ENCODE peak calls at places on chromosomes 12 and 14, in eight cellular contexts. Y is stomach, P is transverse colon, X is keratinocyte, W is HL-60, I is kidney epithelial cell, O is lung, B is astrocyte of the spinal cord. A is an unnamed sample.

GRCh38 chr14:65877187-65877586 is 464.7 kb downstream of the FUT8 start:
- DNase-seq in W (no peak), B (no peak), Y (no peak), O (no peak), X (no peak), P (no peak), I (no peak), A (no peak)

GRCh38 chr12:51351913-51352532 is 5.5 kb upstream of the CELA1 start:
- DNase-seq in I (no peak), X (no peak), P (peak), W (no peak), B (peak), O (peak), Y (no peak), A (no peak)

GRCh38 chr12:116143883-116144266 is 133.6 kb downstream of the MED13L start:
- DNase-seq in Y (no peak), P (no peak), X (no peak), W (no peak), O (no peak), I (peak), B (peak), A (peak)

GRCh38 chr14:104023325-104024055 is 62.0 kb upstream of the ASPG start:
- DNase-seq in O (no peak), P (no peak), B (no peak), I (no peak), W (no peak), X (no peak), Y (no peak), A (no peak)

GRCh38 chr12:108346727-108347710 is 7.9 kb upstream of the CMKLR1 start:
- DNase-seq in I (no peak), B (no peak), O (no peak), P (no peak), Y (no peak), X (no peak), W (no peak), A (no peak)

GRCh38 chr12:100795193-100796179 is 910 bp downstream of the ANO4 start:
- DNase-seq in B (no peak), X (no peak), W (no peak), Y (no peak), P (no peak), I (no peak), O (no peak), A (no peak)

GRCh38 chr12:49705479-49706267 is 1.5 kb downstream of the FMNL3 start:
- DNase-seq in O (peak), Y (no peak), P (peak), B (peak), I (peak), W (no peak), X (no peak), A (peak)

GRCh38 chr12:22409071-22409951 is 74.8 kb upstream of the ST8SIA1 start:
- DNase-seq in P (no peak), W (no peak), X (no peak), I (no peak), B (peak), Y (no peak), O (no peak), A (no peak)

GRCh38 chr14:69571879-69572633 is 2.6 kb downstream of the CCDC177 start:
- DNase-seq in O (no peak), Y (peak), P (peak), B (no peak), X (no peak), I (no peak), W (peak), A (no peak)

GRCh38 chr12:85529896-85530295 is 249.9 kb downstream of the ALX1 start:
- DNase-seq in X (no peak), W (no peak), I (no peak), P (no peak), B (no peak), O (no peak), Y (no peak), A (no peak)

GRCh38 chr12:120598674-120599463 is 17.7 kb upstream of the POP5 start:
- DNase-seq in W (no peak), B (no peak), P (no peak), I (peak), X (no peak), Y (peak), O (no peak), A (no peak)

GRCh38 chr12:77102691-77103090 is 37.3 kb upstream of the E2F7 start:
- DNase-seq in W (no peak), X (no peak), O (no peak), B (peak), P (no peak), I (no peak), Y (no peak), A (no peak)

GRCh38 chr12:8527250-8528130 is 13.2 kb downstream of the CLEC4E start:
- DNase-seq in I (no peak), W (no peak), B (no peak), P (no peak), Y (no peak), O (no peak), X (no peak), A (no peak)

GRCh38 chr12:126668961-126669360 is 1598.0 kb upstream of the TMEM132C start:
- DNase-seq in P (no peak), B (peak), W (no peak), O (no peak), I (no peak), Y (no peak), X (no peak), A (no peak)

GRCh38 chr12:58919271-58920101 is 818 bp downstream of the LRIG3 start:
- DNase-seq in Y (no peak), W (no peak), P (peak), B (peak), O (peak), X (no peak), I (no peak), A (no peak)

GRCh38 chr12:50505945-50506344 is 1.2 kb downstream of the DIP2B start:
- DNase-seq in X (no peak), W (no peak), Y (no peak), O (peak), B (peak), P (peak), I (no peak), A (no peak)

GRCh38 chr14:69331206-69331605 is 66.9 kb downstream of the ERH start:
- DNase-seq in W (no peak), I (no peak), O (no peak), B (no peak), X (no peak), Y (no peak), P (no peak), A (no peak)

GRCh38 chr12:12467701-12468218 is 94.9 kb downstream of the DUSP16 start:
- DNase-seq in B (peak), X (no peak), I (no peak), P (peak), Y (no peak), O (peak), W (peak), A (no peak)

GRCh38 chr12:131499160-131499863 is 211.6 kb upstream of the SFSWAP start:
- DNase-seq in Y (no peak), P (no peak), W (no peak), X (no peak), B (no peak), O (no peak), I (no peak), A (no peak)

GRCh38 chr12:20144341-20144740 is 224.0 kb upstream of the PDE3A start:
- DNase-seq in B (no peak), X (no peak), W (no peak), O (no peak), Y (no peak), I (no peak), P (no peak), A (no peak)

GRCh38 chr12:104604070-104604994 is 147.6 kb downstream of the CHST11 start:
- DNase-seq in Y (peak), W (peak), I (peak), X (peak), O (peak), P (peak), B (peak), A (peak)

GRCh38 chr14:93156693-93157369 is 27.9 kb downstream of the MOAP1 start:
- DNase-seq in P (no peak), Y (no peak), O (no peak), I (no peak), B (no peak), X (no peak), W (no peak), A (no peak)

GRCh38 chr12:67535176-67535575 is 113.4 kb upstream of the DYRK2 start:
- DNase-seq in X (no peak), O (no peak), W (no peak), Y (no peak), I (no peak), B (no peak), P (no peak), A (no peak)

GRCh38 chr14:62409909-62410308 is 635.3 kb downstream of the KCNH5 start:
- DNase-seq in O (no peak), B (peak), X (no peak), I (no peak), P (no peak), Y (no peak), W (no peak), A (no peak)

GRCh38 chr14:91237219-91237618 is 7.3 kb downstream of the GPR68 start:
- DNase-seq in O (no peak), B (peak), Y (no peak), X (no peak), I (no peak), P (no peak), W (no peak), A (peak)

GRCh38 chr14:72924332-72924731 is 1.9 kb upstream of the DCAF4 start:
- DNase-seq in X (no peak), O (peak), B (no peak), W (no peak), I (no peak), P (no peak), Y (peak), A (no peak)

GRCh38 chr12:104137175-104137901 is 672 bp downstream of the NFYB start:
- DNase-seq in X (no peak), Y (peak), P (peak), B (peak), I (peak), O (peak), W (peak), A (no peak)

GRCh38 chr12:76264617-76265016 is 83.6 kb downstream of the BBS10 start:
- DNase-seq in W (no peak), B (no peak), O (no peak), X (no peak), P (no peak), I (no peak), Y (no peak), A (no peak)

GRCh38 chr12:9389796-9390195 is 181.6 kb upstream of the PZP start:
- DNase-seq in I (no peak), O (no peak), B (no peak), P (no peak), W (no peak), X (no peak), Y (no peak), A (no peak)

GRCh38 chr14:23299186-23299521 is 3.5 kb downstream of the PPP1R3E start:
- DNase-seq in Y (no peak), X (no peak), P (no peak), I (no peak), B (no peak), O (no peak), W (no peak), A (no peak)

GRCh38 chr12:122503147-122503751 is 2.5 kb upstream of the ZCCHC8 start:
- DNase-seq in Y (no peak), P (no peak), B (no peak), O (no peak), I (no peak), W (no peak), X (no peak), A (no peak)

GRCh38 chr12:32981139-32981538 is 84.6 kb upstream of the PKP2 start:
- DNase-seq in I (no peak), O (no peak), B (no peak), W (no peak), P (no peak), Y (no peak), X (no peak), A (no peak)

GRCh38 chr12:65816086-65816485 is 8.2 kb upstream of the HMGA2 start:
- DNase-seq in W (no peak), Y (no peak), X (no peak), P (no peak), B (no peak), I (no peak), O (no peak), A (no peak)

GRCh38 chr14:104291123-104292000 is 153.0 kb downstream of the KIF26A start:
- DNase-seq in Y (no peak), O (no peak), P (peak), I (no peak), W (no peak), X (no peak), B (no peak), A (no peak)

GRCh38 chr14:102777711-102778615 is 714 bp downstream of the TRAF3 start:
- DNase-seq in I (no peak), P (peak), Y (no peak), W (no peak), O (no peak), X (no peak), B (peak), A (no peak)

GRCh38 chr12:1329784-1330474 is 264.5 kb downstream of the FBXL14 start:
- DNase-seq in I (no peak), O (no peak), Y (no peak), W (no peak), B (no peak), P (no peak), X (no peak), A (no peak)

DNA sequence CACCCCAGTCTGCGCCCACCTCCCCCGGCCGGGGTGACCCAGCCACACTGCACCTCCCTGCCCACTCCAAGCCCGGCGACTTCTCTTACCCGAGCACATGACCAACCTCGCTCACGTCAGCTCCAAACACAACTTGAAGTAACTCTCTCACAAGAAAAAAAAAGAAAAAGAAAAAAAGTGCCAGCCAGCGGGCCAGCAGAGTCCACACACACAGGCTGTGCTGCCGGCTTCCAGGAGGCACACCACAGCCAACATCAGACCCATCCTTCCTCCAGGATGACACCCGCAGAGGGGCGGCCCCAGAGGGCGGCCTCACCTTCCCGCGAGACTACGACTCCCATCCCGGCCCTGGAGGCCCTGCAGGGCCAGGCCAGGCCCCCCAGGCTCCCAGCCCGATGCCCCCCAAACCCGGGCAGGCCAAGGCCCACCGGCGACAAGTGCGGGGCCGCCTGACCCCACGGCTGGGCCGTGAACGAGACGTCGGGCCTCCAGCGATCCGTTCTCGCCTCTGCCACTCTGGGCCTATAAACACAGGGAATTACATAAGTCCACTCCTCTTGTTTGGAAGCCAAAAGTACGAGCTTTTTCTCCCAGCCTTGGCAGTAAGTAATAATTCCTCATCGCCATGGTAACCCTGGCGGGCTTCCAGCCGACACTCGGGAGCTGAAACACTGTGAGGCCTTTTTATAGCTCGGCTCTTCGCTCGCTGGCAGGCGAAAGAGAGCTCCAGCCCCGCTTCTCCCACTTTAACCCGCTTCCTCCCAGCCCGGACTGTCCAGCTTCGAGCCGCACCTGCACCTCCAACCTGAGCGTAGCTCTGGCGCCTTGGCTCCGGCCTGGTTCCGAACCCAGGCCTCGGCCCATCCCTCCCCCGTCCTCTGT is 49.1 kb downstream of the NCOR2 start:
- DNase-seq in Y (peak), I (peak), B (peak), W (no peak), O (peak), P (peak), X (peak), A (peak)
- H3K4me3 ChIP-seq in Y (peak), I (peak), B (peak), W (no peak), O (no peak), P (peak), X (peak), A (peak)

GRCh38 chr12:57735952-57736742 is 2.4 kb downstream of the AGAP2 start:
- DNase-seq in O (no peak), I (no peak), Y (no peak), W (no peak), X (no peak), B (no peak), P (no peak), A (no peak)
- TF ChIP-seq CTCF in O (no peak), I (peak), Y (no peak), W (no peak), X (peak), B (peak), P (no peak), A (peak)

GRCh38 chr14:38255673-38256357 is at the start of gene CLEC14A:
- DNase-seq in X (no peak), B (peak), Y (no peak), O (peak), W (no peak), P (no peak), I (no peak), A (no peak)
- H3K4me3 ChIP-seq in X (no peak), B (peak), Y (peak), O (peak), W (no peak), P (peak), I (peak), A (peak)

DNA sequence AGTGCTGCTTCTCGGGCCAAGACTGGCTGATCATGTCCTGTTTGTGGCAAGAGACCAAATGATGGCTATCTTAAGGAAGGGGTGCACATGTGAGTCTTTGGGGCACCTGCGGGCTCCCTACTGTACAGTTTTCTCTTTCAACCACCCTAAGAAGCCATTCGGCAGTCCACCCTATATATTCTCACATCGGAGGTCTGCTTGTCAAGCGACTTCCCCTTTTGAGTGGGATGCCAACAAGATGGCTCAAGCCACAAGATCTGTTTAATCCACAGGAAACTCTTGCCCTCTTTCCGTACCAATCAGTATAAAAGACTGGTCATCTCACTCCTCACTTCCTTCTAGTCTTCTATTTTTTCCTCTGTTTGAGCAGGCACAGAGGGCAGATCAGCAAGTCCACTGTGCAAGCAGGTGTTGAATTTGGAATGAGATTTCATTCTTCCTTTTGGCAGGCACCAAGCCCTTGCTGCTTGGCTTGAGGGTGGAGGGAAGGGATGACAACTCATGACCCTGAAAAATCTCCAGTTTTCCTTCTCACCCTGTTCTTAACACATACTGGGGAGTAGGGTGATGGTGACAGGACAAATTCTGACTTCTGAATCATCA is 17.7 kb downstream of the LACRT start:
- DNase-seq in Y (no peak), P (no peak), O (no peak), B (no peak), X (no peak), I (no peak), W (no peak), A (no peak)
- TF ChIP-seq CTCF in Y (no peak), P (no peak), O (no peak), B (no peak), X (no peak), I (no peak), W (no peak), A (no peak)

DNA sequence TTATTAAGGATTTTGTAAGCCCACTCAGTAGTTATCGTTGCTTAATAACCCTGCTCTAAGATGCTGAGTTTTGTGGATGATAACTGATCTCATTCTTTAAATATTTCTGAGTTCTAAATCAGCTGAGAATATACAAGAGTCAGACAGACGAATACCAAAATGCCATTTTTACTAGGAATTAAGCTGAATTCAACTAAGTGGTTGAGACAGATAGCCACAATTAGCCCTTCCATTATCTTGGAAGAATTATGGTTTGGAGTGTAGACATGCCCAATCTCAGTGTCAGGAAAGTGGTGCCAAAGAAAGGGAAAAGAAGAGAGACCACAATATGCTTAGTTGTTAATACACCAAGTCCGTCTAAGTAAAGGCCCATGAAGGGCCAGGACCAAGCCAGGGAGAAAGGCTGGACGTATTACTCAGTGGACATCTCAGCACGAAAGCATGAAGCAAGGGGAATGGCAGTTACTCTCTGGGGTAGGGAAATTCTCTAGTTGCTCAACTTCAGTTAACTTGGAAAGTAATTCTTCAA is 58.6 kb downstream of the KCNA5 start:
- DNase-seq in Y (no peak), W (no peak), X (no peak), P (no peak), O (no peak), I (no peak), B (peak), A (peak)
- H3K4me3 ChIP-seq in Y (no peak), W (no peak), X (no peak), P (no peak), O (no peak), I (no peak), B (no peak), A (no peak)

GRCh38 chr14:74508292-74508731 is 14.7 kb downstream of the ISCA2 start:
- DNase-seq in B (no peak), O (no peak), Y (no peak), X (no peak), W (no peak), P (no peak), I (no peak), A (no peak)
- TF ChIP-seq CTCF in B (peak), O (no peak), Y (no peak), X (peak), W (peak), P (no peak), I (peak), A (peak)

GRCh38 chr14:36582874-36583241 is 444 bp upstream of the NKX2-8 start:
- DNase-seq in P (no peak), I (no peak), W (no peak), Y (no peak), X (no peak), O (no peak), B (no peak), A (no peak)
- H3K4me3 ChIP-seq in P (no peak), I (no peak), W (no peak), Y (no peak), X (no peak), O (no peak), B (no peak), A (no peak)